ENCODE peak calls at places on chromosomes 12 and 14, in ten cellular contexts. Y is Calu3, O is GM13976, S is HFFc6, M is endothelial cell, X is uterus, N is endodermal cell, R is dorsolateral prefrontal cortex, Z is breast epithelium, U is upper lobe of right lung. K is an unnamed sample.

GRCh38 chr12:64450711-64451486 is 1.0 kb upstream of the TBK1 start:
- DNase-seq in Y (no peak), O (peak; percentile 34), S (no peak), M (peak; percentile 5), X (no peak), N (peak; percentile 76), R (no peak), Z (no peak), U (no peak), K (no peak)

GRCh38 chr12:76264617-76265016 is 83.6 kb downstream of the BBS10 start:
- DNase-seq in Y (no peak), O (no peak), S (no peak), M (no peak), X (no peak), N (peak; percentile 7), R (no peak), Z (no peak), U (no peak), K (no peak)

GRCh38 chr12:79935624-79936040 is 735 bp upstream of the PPP1R12A start:
- DNase-seq in Y (peak; percentile 20), O (no peak), S (peak; percentile 16), M (no peak), X (no peak), N (no peak), R (no peak), Z (no peak), U (no peak), K (no peak)

GRCh38 chr14:77822307-77822706 is 22.4 kb downstream of the ADCK1 start:
- DNase-seq in Y (no peak), O (no peak), S (no peak), M (no peak), X (no peak), N (no peak), R (no peak), Z (no peak), U (no peak), K (no peak)

GRCh38 chr12:24739094-24739779 is 209.7 kb downstream of the BCAT1 start:
- DNase-seq in Y (no peak), O (no peak), S (no peak), M (no peak), X (no peak), N (no peak), R (no peak), Z (no peak), U (no peak), K (no peak)

GRCh38 chr12:44930972-44931600 is 55.0 kb upstream of the NELL2 start:
- DNase-seq in Y (no peak), O (peak; percentile 50), S (peak; percentile 82), M (no peak), X (no peak), N (no peak), R (no peak), Z (no peak), U (no peak), K (no peak)

GRCh38 chr12:109154485-109155438 is 38.4 kb downstream of the ACACB start:
- DNase-seq in Y (peak; percentile 84), O (peak; percentile 95), S (no peak), M (peak; percentile 78), X (peak; percentile 88), N (peak; percentile 99), R (peak; percentile 86), Z (peak; percentile 71), U (peak; percentile 93), K (peak; percentile 45)

GRCh38 chr12:112967858-112968257 is 10.5 kb upstream of the OAS2 start:
- DNase-seq in Y (no peak), O (peak; percentile 5), S (no peak), M (no peak), X (no peak), N (peak; percentile 29), R (no peak), Z (no peak), U (no peak), K (no peak)

GRCh38 chr12:93167841-93168492 is 209.8 kb upstream of the NUDT4 start:
- DNase-seq in Y (no peak), O (peak; percentile 49), S (no peak), M (no peak), X (no peak), N (peak; percentile 80), R (no peak), Z (no peak), U (no peak), K (no peak)

GRCh38 chr14:90275820-90276219 is 19.5 kb downstream of the PSMC1 start:
- DNase-seq in Y (no peak), O (no peak), S (no peak), M (no peak), X (no peak), N (no peak), R (no peak), Z (no peak), U (no peak), K (no peak)

GRCh38 chr12:132444957-132445883 is 44.7 kb upstream of the FBRSL1 start:
- DNase-seq in Y (no peak), O (peak; percentile 83), S (no peak), M (no peak), X (no peak), N (peak; percentile 86), R (peak; percentile 9), Z (peak; percentile 43), U (no peak), K (no peak)

GRCh38 chr12:28443337-28443736 is 253.1 kb downstream of the CCDC91 start:
- DNase-seq in Y (no peak), O (no peak), S (no peak), M (no peak), X (no peak), N (no peak), R (no peak), Z (no peak), U (no peak), K (no peak)

GRCh38 chr12:14643247-14643646 is 53.2 kb downstream of the GUCY2C start:
- DNase-seq in Y (no peak), O (no peak), S (no peak), M (no peak), X (no peak), N (no peak), R (no peak), Z (no peak), U (no peak), K (no peak)

GRCh38 chr14:20757963-20758362 is 10.2 kb upstream of the EDDM3B start:
- DNase-seq in Y (no peak), O (peak; percentile 28), S (no peak), M (peak; percentile 47), X (no peak), N (peak; percentile 77), R (peak; percentile 4), Z (no peak), U (no peak), K (no peak)

GRCh38 chr12:29414368-29414767 is 33.4 kb upstream of the ERGIC2 start:
- DNase-seq in Y (no peak), O (no peak), S (no peak), M (no peak), X (no peak), N (no peak), R (no peak), Z (no peak), U (no peak), K (no peak)

GRCh38 chr14:95220663-95221231 is 63.4 kb upstream of the DICER1 start:
- DNase-seq in Y (no peak), O (no peak), S (no peak), M (no peak), X (peak; percentile 56), N (peak; percentile 70), R (no peak), Z (no peak), U (no peak), K (no peak)

GRCh38 chr14:37150414-37150813 is 22.0 kb downstream of the SLC25A21 start:
- DNase-seq in Y (peak; percentile 15), O (no peak), S (peak; percentile 56), M (no peak), X (no peak), N (no peak), R (no peak), Z (no peak), U (no peak), K (no peak)
- TF ChIP-seq CTCF in Y (peak; percentile 52), O (peak; percentile 14), S (peak; percentile 90), M (peak; percentile 85), X (peak; percentile 47), N (peak; percentile 84), R (peak; percentile 72), Z (peak; percentile 43), U (peak; percentile 76), K (peak; percentile 2)

DNA sequence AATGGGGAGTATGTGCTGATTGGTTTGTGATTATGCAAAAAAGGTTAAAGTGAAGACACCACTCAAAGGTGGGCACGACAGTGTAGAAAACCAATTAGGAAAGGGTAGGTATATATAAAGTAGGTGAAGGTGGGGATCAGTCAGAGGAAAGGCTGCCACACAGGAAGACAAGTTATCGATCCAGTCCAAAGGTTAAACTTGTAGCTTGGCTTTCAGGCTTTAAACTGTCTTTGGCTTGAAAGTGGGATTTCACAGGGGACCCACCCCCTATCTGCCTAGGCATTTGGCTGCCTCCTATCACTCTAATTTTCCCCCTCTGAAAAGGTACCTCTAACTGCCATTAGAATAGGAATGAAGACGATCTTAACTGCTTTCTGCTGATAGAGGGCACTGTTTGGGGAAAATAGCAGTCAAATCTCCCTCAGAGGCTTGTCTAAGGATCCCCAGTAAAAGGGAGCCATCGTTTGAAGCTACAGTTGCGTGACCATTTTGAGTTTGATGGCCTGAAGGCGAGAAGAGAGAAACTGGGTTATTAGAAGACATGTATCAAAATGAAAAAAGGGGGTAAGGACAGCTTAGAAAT is 250.2 kb downstream of the GPHN start:
- DNase-seq in Y (peak; percentile 29), O (no peak), S (no peak), M (no peak), X (no peak), N (peak; percentile 56), R (no peak), Z (no peak), U (no peak), K (no peak)
- TF ChIP-seq CTCF in Y (no peak), O (no peak), S (peak; percentile 7), M (no peak), X (no peak), N (peak; percentile 69), R (no peak), Z (no peak), U (no peak), K (no peak)

GRCh38 chr12:128976120-128976519 is 122.8 kb downstream of the GLT1D1 start:
- DNase-seq in Y (no peak), O (peak; percentile 50), S (no peak), M (no peak), X (no peak), N (peak; percentile 95), R (peak; percentile 56), Z (no peak), U (no peak), K (no peak)
- TF ChIP-seq CTCF in Y (no peak), O (no peak), S (no peak), M (no peak), X (no peak), N (peak; percentile 90), R (peak; percentile 19), Z (no peak), U (peak; percentile 41), K (no peak)

DNA sequence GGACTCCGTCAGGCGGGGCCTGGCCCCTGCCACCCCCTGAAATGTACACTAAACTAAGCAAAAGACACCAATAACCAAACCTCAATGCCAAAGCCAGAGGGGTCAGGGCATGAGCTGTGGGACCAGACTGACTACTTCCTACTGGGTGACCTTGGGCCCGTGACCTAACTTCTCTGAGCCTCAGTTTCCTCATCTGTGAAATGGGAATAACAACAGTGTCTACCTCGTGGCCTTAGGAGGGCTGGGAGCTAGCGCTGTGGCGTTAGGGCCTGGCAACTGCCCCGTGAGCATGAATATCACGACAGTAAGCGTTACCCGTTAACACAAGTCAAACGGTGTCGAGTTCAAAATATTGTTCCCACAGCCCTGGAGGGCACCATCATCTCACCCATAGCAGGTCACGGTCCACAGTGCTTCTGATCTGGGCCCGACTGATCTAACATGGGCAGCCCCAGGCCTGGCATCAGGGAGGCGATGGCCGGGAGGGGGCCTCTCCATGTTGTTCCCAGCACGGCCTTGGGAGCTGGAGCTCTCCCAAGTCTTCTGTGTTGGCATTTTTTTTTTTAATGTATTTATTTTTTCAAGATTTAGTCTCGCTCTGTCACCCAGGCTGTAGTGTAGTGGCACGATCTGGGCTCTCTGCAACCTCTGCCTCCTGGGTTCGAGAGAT is 52.2 kb downstream of the TESC start:
- DNase-seq in Y (no peak), O (no peak), S (no peak), M (no peak), X (no peak), N (no peak), R (no peak), Z (no peak), U (no peak), K (no peak)
- TF ChIP-seq CTCF in Y (no peak), O (no peak), S (no peak), M (no peak), X (no peak), N (no peak), R (no peak), Z (no peak), U (no peak), K (no peak)

K was measured in omental fat pad.